ENCODE peak calls at places on chromosomes 2 and 18, in eight cellular contexts. X is ovary, U is uterus, F is HepG2, Q is mammary epithelial cell, Z is fibroblast of lung, N is astrocyte, I is psoas muscle. R is an unnamed sample.

GRCh38 chr18:69935319-69936190 is 12.1 kb downstream of the CD226 start:
- DNase-seq in X (no peak), U (no peak), F (peak), Q (peak), Z (peak), N (peak), I (no peak), R (peak)

GRCh38 chr2:108271691-108272253 is 16.9 kb upstream of the SULT1C2 start:
- DNase-seq in X (no peak), U (no peak), F (peak), Q (peak), Z (peak), N (peak), I (no peak), R (no peak)

GRCh38 chr2:101130081-101130480 is 21.1 kb downstream of the TBC1D8 start:
- DNase-seq in X (no peak), U (no peak), F (no peak), Q (no peak), Z (no peak), N (no peak), I (no peak), R (no peak)

GRCh38 chr2:37180006-37180639 is 8.3 kb downstream of the SULT6B1 start:
- DNase-seq in X (no peak), U (no peak), F (no peak), Q (peak), Z (no peak), N (no peak), I (no peak), R (no peak)

GRCh38 chr2:158519481-158519880 is 62.7 kb downstream of the PKP4 start:
- DNase-seq in X (no peak), U (no peak), F (no peak), Q (no peak), Z (no peak), N (peak), I (no peak), R (no peak)

GRCh38 chr2:119360423-119360966 is 6.1 kb downstream of the C2orf76 start:
- DNase-seq in X (no peak), U (no peak), F (no peak), Q (no peak), Z (no peak), N (no peak), I (no peak), R (no peak)

GRCh38 chr18:10928971-10929373 is 220.4 kb downstream of the PIEZO2 start:
- DNase-seq in X (no peak), U (no peak), F (no peak), Q (no peak), Z (peak), N (peak), I (no peak), R (no peak)

GRCh38 chr18:77754475-77755044 is 504.9 kb downstream of the GALR1 start:
- DNase-seq in X (no peak), U (no peak), F (no peak), Q (no peak), Z (no peak), N (no peak), I (no peak), R (no peak)

GRCh38 chr18:10304853-10305252 is 149.6 kb upstream of the APCDD1 start:
- DNase-seq in X (no peak), U (no peak), F (no peak), Q (peak), Z (peak), N (peak), I (peak), R (no peak)

GRCh38 chr2:24818721-24819167 is 25.5 kb downstream of the CENPO start:
- DNase-seq in X (no peak), U (peak), F (no peak), Q (no peak), Z (peak), N (peak), I (no peak), R (no peak)

GRCh38 chr2:70895249-70895648 is 40.5 kb upstream of the ATP6V1B1 start:
- DNase-seq in X (no peak), U (no peak), F (no peak), Q (no peak), Z (no peak), N (no peak), I (no peak), R (no peak)

GRCh38 chr2:225164406-225165048 is 122.3 kb upstream of the DOCK10 start:
- DNase-seq in X (no peak), U (no peak), F (no peak), Q (no peak), Z (peak), N (no peak), I (no peak), R (no peak)

GRCh38 chr2:27051902-27052645 is 606 bp downstream of the AGBL5 start:
- DNase-seq in X (no peak), U (peak), F (no peak), Q (no peak), Z (no peak), N (no peak), I (peak), R (peak)

GRCh38 chr18:46842583-46842982 is 74.7 kb downstream of the PIAS2 start:
- DNase-seq in X (no peak), U (no peak), F (no peak), Q (no peak), Z (no peak), N (no peak), I (no peak), R (no peak)

GRCh38 chr2:241269707-241270520 is 45.6 kb downstream of the HDLBP start:
- DNase-seq in X (no peak), U (no peak), F (no peak), Q (no peak), Z (no peak), N (no peak), I (no peak), R (no peak)

GRCh38 chr2:181354626-181355025 is 102.6 kb upstream of the ITGA4 start:
- DNase-seq in X (no peak), U (no peak), F (no peak), Q (peak), Z (peak), N (peak), I (no peak), R (no peak)

GRCh38 chr2:232300894-232301387 is 77.6 kb upstream of the ALPP start:
- DNase-seq in X (no peak), U (no peak), F (peak), Q (no peak), Z (no peak), N (no peak), I (no peak), R (no peak)

GRCh38 chr2:61470122-61470951 is 550 bp downstream of the USP34 start:
- DNase-seq in X (peak), U (peak), F (peak), Q (peak), Z (peak), N (peak), I (peak), R (peak)

GRCh38 chr2:29370581-29371125 is 255.4 kb downstream of the CLIP4 start:
- DNase-seq in X (no peak), U (no peak), F (no peak), Q (no peak), Z (no peak), N (no peak), I (no peak), R (no peak)

GRCh38 chr18:35042389-35043066 is 1.3 kb downstream of the MAPRE2 start:
- DNase-seq in X (no peak), U (no peak), F (no peak), Q (no peak), Z (peak), N (peak), I (no peak), R (no peak)

GRCh38 chr2:120874401-120874821 is 138.7 kb downstream of the GLI2 start:
- DNase-seq in X (no peak), U (no peak), F (no peak), Q (no peak), Z (no peak), N (no peak), I (no peak), R (no peak)

GRCh38 chr18:62523631-62524442 is 1.0 kb downstream of the ZCCHC2 start:
- DNase-seq in X (peak), U (peak), F (no peak), Q (peak), Z (peak), N (peak), I (peak), R (peak)

GRCh38 chr2:50859110-50859509 is 172.8 kb downstream of the NRXN1 start:
- DNase-seq in X (no peak), U (no peak), F (no peak), Q (no peak), Z (no peak), N (no peak), I (no peak), R (no peak)

GRCh38 chr2:47079515-47080412 is 75.3 kb downstream of the STPG4 start:
- DNase-seq in X (no peak), U (no peak), F (no peak), Q (no peak), Z (no peak), N (no peak), I (no peak), R (no peak)

GRCh38 chr18:59501876-59502221 is 142.8 kb upstream of the LMAN1 start:
- DNase-seq in X (no peak), U (peak), F (no peak), Q (no peak), Z (peak), N (peak), I (no peak), R (no peak)

GRCh38 chr2:37781028-37781427 is 109.6 kb upstream of the CDC42EP3 start:
- DNase-seq in X (no peak), U (no peak), F (no peak), Q (peak), Z (peak), N (peak), I (no peak), R (no peak)

GRCh38 chr2:151198646-151199045 is 63.0 kb downstream of the RBM43 start:
- DNase-seq in X (no peak), U (no peak), F (no peak), Q (peak), Z (peak), N (no peak), I (no peak), R (no peak)

GRCh38 chr2:237483018-237483731 is 3.9 kb upstream of the MLPH start:
- DNase-seq in X (no peak), U (no peak), F (no peak), Q (peak), Z (peak), N (peak), I (no peak), R (no peak)

GRCh38 chr18:35389095-35389618 is 12.0 kb upstream of the ZNF396 start:
- DNase-seq in X (no peak), U (no peak), F (no peak), Q (no peak), Z (peak), N (peak), I (no peak), R (no peak)

GRCh38 chr2:142502402-142502801 is 371.6 kb upstream of the LRP1B start:
- DNase-seq in X (no peak), U (no peak), F (no peak), Q (no peak), Z (no peak), N (no peak), I (no peak), R (no peak)

GRCh38 chr2:68266655-68267054 is 14.3 kb upstream of the PPP3R1 start:
- DNase-seq in X (no peak), U (no peak), F (no peak), Q (no peak), Z (no peak), N (no peak), I (no peak), R (no peak)

GRCh38 chr2:31764169-31764568 is 183.4 kb upstream of the SRD5A2 start:
- DNase-seq in X (no peak), U (no peak), F (no peak), Q (peak), Z (no peak), N (no peak), I (no peak), R (no peak)

GRCh38 chr18:64273724-64274123 is 124.8 kb upstream of the LINC00305 start:
- DNase-seq in X (no peak), U (no peak), F (no peak), Q (no peak), Z (no peak), N (no peak), I (no peak), R (no peak)

GRCh38 chr2:86275384-86275799 is 62.0 kb downstream of the REEP1 start:
- DNase-seq in X (no peak), U (no peak), F (no peak), Q (no peak), Z (no peak), N (no peak), I (no peak), R (no peak)

GRCh38 chr2:41750829-41751228 is 297.0 kb upstream of the PKDCC start:
- DNase-seq in X (no peak), U (no peak), F (no peak), Q (no peak), Z (no peak), N (no peak), I (no peak), R (no peak)

GRCh38 chr2:147511491-147511948 is 333.3 kb upstream of the ACVR2A start:
- DNase-seq in X (no peak), U (peak), F (no peak), Q (peak), Z (peak), N (peak), I (peak), R (peak)

GRCh38 chr2:237904806-237905599 is 45.6 kb downstream of the RAMP1 start:
- DNase-seq in X (peak), U (peak), F (no peak), Q (no peak), Z (peak), N (peak), I (peak), R (peak)

GRCh38 chr2:3536682-3537632 is 17.6 kb upstream of the ADI1 start:
- DNase-seq in X (peak), U (peak), F (peak), Q (peak), Z (peak), N (peak), I (peak), R (no peak)
- TF ChIP-seq CTCF in X (no peak), U (peak), F (peak), Q (peak), Z (peak), N (peak), I (peak), R (peak)

DNA sequence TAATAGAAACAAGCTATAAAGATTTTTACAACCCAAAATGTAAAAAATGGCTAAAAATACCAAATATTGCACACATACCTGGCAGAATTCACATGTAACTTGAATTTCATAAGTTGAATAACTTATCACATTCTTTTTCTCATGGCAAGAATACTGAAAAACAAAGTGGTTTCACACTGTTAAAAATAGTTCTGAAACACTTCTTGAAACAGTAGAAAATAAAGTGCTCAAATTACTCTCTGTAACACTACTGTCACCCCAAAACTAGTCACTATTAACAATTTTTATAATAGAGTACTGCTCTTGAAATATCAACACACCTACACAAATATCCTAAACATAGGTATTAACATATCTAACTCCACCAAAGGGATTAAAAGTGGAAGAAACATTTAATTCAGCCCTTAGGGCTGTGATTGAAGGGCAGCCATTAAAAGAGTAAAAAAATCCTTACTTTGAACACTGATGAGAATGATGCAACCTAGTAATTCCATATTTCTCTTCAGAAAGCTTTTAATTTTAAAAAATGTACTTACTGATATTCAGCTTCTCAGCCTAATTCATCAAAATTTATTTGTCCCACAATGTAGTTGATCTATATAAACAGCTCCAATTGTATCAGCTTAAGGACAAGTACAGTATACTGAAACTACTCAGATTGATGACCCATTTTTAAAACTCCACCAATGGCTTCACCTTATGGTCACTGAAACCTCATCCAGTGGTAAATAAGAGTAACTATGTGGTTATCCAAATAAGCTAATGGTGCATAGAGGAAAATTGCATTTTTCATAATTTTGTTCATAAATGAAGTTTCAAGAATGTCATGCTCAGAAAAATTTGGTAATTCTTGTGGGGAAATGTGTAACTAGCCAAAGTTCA is 31.4 kb downstream of the ATF2 start:
- DNase-seq in X (no peak), U (no peak), F (no peak), Q (no peak), Z (no peak), N (no peak), I (no peak), R (no peak)
- H3K27ac ChIP-seq in X (no peak), U (no peak), F (no peak), Q (no peak), Z (no peak), N (no peak), I (no peak), R (no peak)

GRCh38 chr18:57142361-57142760 is 4.5 kb upstream of the BOD1L2 start:
- DNase-seq in X (no peak), U (no peak), F (no peak), Q (no peak), Z (no peak), N (no peak), I (no peak), R (no peak)
- TF ChIP-seq CTCF in X (no peak), U (no peak), F (no peak), Q (no peak), Z (no peak), N (no peak), I (no peak), R (no peak)

GRCh38 chr2:217849576-217849975 is 153.2 kb downstream of the TNS1 start:
- DNase-seq in X (no peak), U (no peak), F (no peak), Q (no peak), Z (no peak), N (no peak), I (no peak), R (no peak)
- H3K27ac ChIP-seq in X (peak), U (peak), F (no peak), Q (no peak), Z (peak), N (peak), I (peak), R (no peak)

DNA sequence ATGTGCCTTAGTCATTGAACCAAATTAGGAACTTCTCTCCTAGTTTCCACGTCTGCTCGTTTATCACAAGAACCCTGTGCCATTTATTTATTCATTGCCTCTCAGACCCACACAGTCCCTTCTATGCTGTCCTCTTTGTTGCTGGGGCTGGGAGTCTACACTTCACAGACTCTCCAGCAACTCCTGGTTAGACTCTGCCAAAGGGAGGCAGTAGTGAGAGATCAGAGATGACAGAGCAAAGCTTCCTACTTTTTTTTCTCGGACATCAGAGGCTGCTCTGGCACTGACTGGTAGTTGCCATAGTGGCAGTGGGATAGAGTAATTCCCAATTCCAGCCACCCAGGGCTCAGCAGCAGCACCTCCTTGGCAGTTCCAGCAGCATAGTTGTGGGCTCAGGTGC is 277.5 kb downstream of the BCL11A start:
- DNase-seq in X (no peak), U (no peak), F (no peak), Q (no peak), Z (no peak), N (no peak), I (no peak), R (no peak)
- TF ChIP-seq CTCF in X (no peak), U (no peak), F (no peak), Q (no peak), Z (no peak), N (no peak), I (no peak), R (no peak)

GRCh38 chr2:64942693-64943092 is 46.5 kb upstream of the SLC1A4 start:
- DNase-seq in X (no peak), U (no peak), F (no peak), Q (no peak), Z (no peak), N (no peak), I (no peak), R (no peak)

GRCh38 chr2:64941751-64942150 is 47.4 kb upstream of the SLC1A4 start:
- DNase-seq in X (no peak), U (no peak), F (no peak), Q (no peak), Z (no peak), N (no peak), I (no peak), R (no peak)

GRCh38 chr2:64944484-64944883 is 44.7 kb upstream of the SLC1A4 start:
- DNase-seq in X (no peak), U (no peak), F (no peak), Q (no peak), Z (no peak), N (no peak), I (no peak), R (no peak)

GRCh38 chr2:64941143-64941542 is 48.1 kb upstream of the SLC1A4 start:
- DNase-seq in X (no peak), U (no peak), F (no peak), Q (no peak), Z (no peak), N (no peak), I (no peak), R (no peak)

GRCh38 chr2:64943387-64944150 is 45.6 kb upstream of the SLC1A4 start:
- DNase-seq in X (peak), U (peak), F (peak), Q (peak), Z (peak), N (peak), I (peak), R (peak)
- H3K27ac ChIP-seq in X (peak), U (no peak), F (no peak), Q (no peak), Z (no peak), N (no peak), I (peak), R (no peak)

GRCh38 chr18:66497351-66497750 is 106.5 kb downstream of the CDH19 start:
- DNase-seq in X (no peak), U (no peak), F (no peak), Q (no peak), Z (no peak), N (no peak), I (no peak), R (no peak)

DNA sequence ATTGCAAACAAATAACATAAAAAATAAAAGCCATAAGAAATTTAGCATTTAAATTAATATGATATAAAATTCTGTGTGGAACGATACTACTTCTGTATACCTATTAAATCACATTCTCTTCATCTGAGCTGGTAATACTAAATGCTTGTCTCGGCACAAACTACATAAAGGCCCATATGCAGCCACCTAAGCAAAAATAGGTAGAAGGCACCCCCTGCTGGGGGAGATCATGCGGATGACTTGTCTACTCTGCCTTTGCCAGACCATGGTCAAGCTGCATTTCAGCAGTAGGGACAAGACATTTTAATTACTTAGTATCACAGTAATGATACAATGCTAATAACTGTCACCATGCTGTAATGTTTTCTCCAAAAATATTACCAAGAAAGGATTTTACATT is 108.0 kb downstream of the CDH19 start:
- DNase-seq in X (no peak), U (no peak), F (peak), Q (peak), Z (peak), N (peak), I (peak), R (peak)
- TF ChIP-seq CTCF in X (no peak), U (no peak), F (peak), Q (peak), Z (no peak), N (peak), I (peak), R (peak)

GRCh38 chr2:177703159-177703558 is 310.6 kb downstream of the AGPS start:
- DNase-seq in X (no peak), U (no peak), F (no peak), Q (no peak), Z (no peak), N (no peak), I (no peak), R (no peak)
- H3K27ac ChIP-seq in X (no peak), U (no peak), F (no peak), Q (no peak), Z (no peak), N (no peak), I (no peak), R (no peak)

R was measured in dorsolateral prefrontal cortex.